ENCODE peak calls at places on chromosome 19, in nine cellular contexts. One of them, this sample, is unnamed.

GRCh38 chr19:48683349-48683748 is 10.5 kb upstream of the NTN5 start:
- DNase-seq in GM23338: no peak
- DNase-seq in GM13976: no peak
- DNase-seq in AG09319: no peak
- DNase-seq in SK-N-SH: no peak
- DNase-seq in cardiac muscle cell: peak; percentile 65
- DNase-seq in IMR-90: peak; percentile 19
- DNase-seq in fibroblast of the aortic adventitia: peak; percentile 31
- DNase-seq in fibroblast of mammary gland: peak; percentile 44
- DNase-seq in this sample: peak; percentile 50

GRCh38 chr19:34134190-34135032 is 37.9 kb upstream of the LSM14A start:
- DNase-seq in SK-N-SH: peak; percentile 100
- DNase-seq in AG09319: peak; percentile 60
- DNase-seq in fibroblast of mammary gland: peak; percentile 58
- DNase-seq in fibroblast of the aortic adventitia: peak; percentile 64
- DNase-seq in cardiac muscle cell: peak; percentile 88
- DNase-seq in GM13976: peak; percentile 98
- DNase-seq in GM23338: peak; percentile 90
- DNase-seq in IMR-90: peak; percentile 47
- DNase-seq in this sample: peak; percentile 98

GRCh38 chr19:21758296-21758695 is 9.1 kb downstream of the ZNF100 start:
- DNase-seq in fibroblast of the aortic adventitia: no peak
- DNase-seq in GM13976: no peak
- DNase-seq in GM23338: no peak
- DNase-seq in fibroblast of mammary gland: no peak
- DNase-seq in IMR-90: no peak
- DNase-seq in AG09319: no peak
- DNase-seq in SK-N-SH: no peak
- DNase-seq in cardiac muscle cell: no peak
- DNase-seq in this sample: no peak

GRCh38 chr19:56066152-56067023 is 54.7 kb downstream of the ZNF787 start:
- DNase-seq in AG09319: no peak
- DNase-seq in cardiac muscle cell: peak; percentile 56
- DNase-seq in IMR-90: peak; percentile 19
- DNase-seq in SK-N-SH: peak; percentile 89
- DNase-seq in fibroblast of mammary gland: peak; percentile 38
- DNase-seq in GM13976: peak; percentile 87
- DNase-seq in fibroblast of the aortic adventitia: peak; percentile 40
- DNase-seq in GM23338: peak; percentile 82
- DNase-seq in this sample: peak; percentile 76

GRCh38 chr19:14168993-14169392 is 32.6 kb upstream of the ASF1B start:
- DNase-seq in fibroblast of mammary gland: no peak
- DNase-seq in GM13976: no peak
- DNase-seq in fibroblast of the aortic adventitia: no peak
- DNase-seq in SK-N-SH: no peak
- DNase-seq in cardiac muscle cell: no peak
- DNase-seq in GM23338: no peak
- DNase-seq in IMR-90: no peak
- DNase-seq in AG09319: no peak
- DNase-seq in this sample: no peak

GRCh38 chr19:51271015-51271600 is 20.2 kb downstream of the SIGLECL1 start:
- DNase-seq in IMR-90: no peak
- DNase-seq in cardiac muscle cell: no peak
- DNase-seq in GM23338: peak; percentile 63
- DNase-seq in fibroblast of mammary gland: peak; percentile 4
- DNase-seq in SK-N-SH: peak; percentile 47
- DNase-seq in fibroblast of the aortic adventitia: no peak
- DNase-seq in GM13976: no peak
- DNase-seq in AG09319: no peak
- DNase-seq in this sample: no peak

GRCh38 chr19:46492841-46493235 is 2.8 kb downstream of the PNMA8B start:
- DNase-seq in GM23338: peak; percentile 55
- DNase-seq in fibroblast of the aortic adventitia: no peak
- DNase-seq in GM13976: peak; percentile 25
- DNase-seq in SK-N-SH: peak; percentile 50
- DNase-seq in AG09319: no peak
- DNase-seq in cardiac muscle cell: no peak
- DNase-seq in IMR-90: no peak
- DNase-seq in fibroblast of mammary gland: no peak
- DNase-seq in this sample: no peak

GRCh38 chr19:49119411-49120324 is at the start of gene PPFIA3:
- DNase-seq in cardiac muscle cell: peak; percentile 73
- DNase-seq in fibroblast of mammary gland: peak; percentile 42
- DNase-seq in GM23338: peak; percentile 73
- DNase-seq in AG09319: no peak
- DNase-seq in IMR-90: peak; percentile 54
- DNase-seq in fibroblast of the aortic adventitia: peak; percentile 46
- DNase-seq in SK-N-SH: peak; percentile 72
- DNase-seq in GM13976: no peak
- DNase-seq in this sample: peak; percentile 56

GRCh38 chr19:48967346-48968178 is 2.5 kb downstream of the FTL start:
- DNase-seq in GM13976: no peak
- DNase-seq in IMR-90: peak; percentile 67
- DNase-seq in GM23338: no peak
- DNase-seq in cardiac muscle cell: peak; percentile 86
- DNase-seq in AG09319: peak; percentile 56
- DNase-seq in fibroblast of mammary gland: peak; percentile 76
- DNase-seq in fibroblast of the aortic adventitia: peak; percentile 87
- DNase-seq in SK-N-SH: no peak
- DNase-seq in this sample: no peak

GRCh38 chr19:33273881-33274662 is 28.3 kb downstream of the CEBPA start:
- DNase-seq in GM23338: no peak
- DNase-seq in fibroblast of mammary gland: peak; percentile 95
- DNase-seq in SK-N-SH: no peak
- DNase-seq in AG09319: peak; percentile 62
- DNase-seq in cardiac muscle cell: peak; percentile 90
- DNase-seq in GM13976: no peak
- DNase-seq in fibroblast of the aortic adventitia: peak; percentile 94
- DNase-seq in IMR-90: peak; percentile 84
- DNase-seq in this sample: no peak

GRCh38 chr19:52248256-52248655 is 21.1 kb upstream of the ZNF766 start:
- DNase-seq in cardiac muscle cell: peak; percentile 62
- DNase-seq in IMR-90: peak; percentile 33
- DNase-seq in AG09319: peak; percentile 4
- DNase-seq in fibroblast of mammary gland: peak; percentile 49
- DNase-seq in fibroblast of the aortic adventitia: peak; percentile 46
- DNase-seq in GM23338: peak; percentile 83
- DNase-seq in SK-N-SH: peak; percentile 34
- DNase-seq in GM13976: no peak
- DNase-seq in this sample: no peak

GRCh38 chr19:41431426-41432386 is 4.5 kb upstream of the B3GNT8 start:
- DNase-seq in AG09319: no peak
- DNase-seq in GM23338: peak; percentile 51
- DNase-seq in cardiac muscle cell: peak; percentile 46
- DNase-seq in SK-N-SH: no peak
- DNase-seq in GM13976: no peak
- DNase-seq in fibroblast of the aortic adventitia: peak; percentile 35
- DNase-seq in IMR-90: peak; percentile 31
- DNase-seq in fibroblast of mammary gland: peak; percentile 48
- DNase-seq in this sample: peak; percentile 15

GRCh38 chr19:3618811-3619630 is 7.6 kb downstream of the CACTIN start:
- DNase-seq in cardiac muscle cell: no peak
- DNase-seq in GM13976: no peak
- DNase-seq in fibroblast of mammary gland: no peak
- DNase-seq in GM23338: no peak
- DNase-seq in fibroblast of the aortic adventitia: no peak
- DNase-seq in IMR-90: no peak
- DNase-seq in SK-N-SH: no peak
- DNase-seq in AG09319: no peak
- DNase-seq in this sample: no peak
- TF ChIP-seq CTCF in cardiac muscle cell: no peak
- TF ChIP-seq CTCF in GM13976: no peak
- TF ChIP-seq CTCF in fibroblast of mammary gland: no peak
- TF ChIP-seq CTCF in GM23338: no peak
- TF ChIP-seq CTCF in fibroblast of the aortic adventitia: no peak
- TF ChIP-seq CTCF in IMR-90: no peak
- TF ChIP-seq CTCF in SK-N-SH: no peak
- TF ChIP-seq CTCF in AG09319: no peak
- TF ChIP-seq CTCF in this sample: no peak

GRCh38 chr19:29528946-29529645 is 3.3 kb downstream of the VSTM2B start:
- DNase-seq in GM23338: peak; percentile 49
- DNase-seq in IMR-90: no peak
- DNase-seq in SK-N-SH: no peak
- DNase-seq in fibroblast of the aortic adventitia: no peak
- DNase-seq in AG09319: no peak
- DNase-seq in fibroblast of mammary gland: no peak
- DNase-seq in GM13976: no peak
- DNase-seq in cardiac muscle cell: no peak
- DNase-seq in this sample: no peak

GRCh38 chr19:29531458-29532025 is 5.7 kb downstream of the VSTM2B start:
- DNase-seq in fibroblast of mammary gland: no peak
- DNase-seq in IMR-90: no peak
- DNase-seq in fibroblast of the aortic adventitia: no peak
- DNase-seq in AG09319: no peak
- DNase-seq in GM23338: no peak
- DNase-seq in GM13976: no peak
- DNase-seq in cardiac muscle cell: no peak
- DNase-seq in SK-N-SH: no peak
- DNase-seq in this sample: no peak

GRCh38 chr19:29529646-29530548 is 4.1 kb downstream of the VSTM2B start:
- DNase-seq in cardiac muscle cell: no peak
- DNase-seq in SK-N-SH: peak; percentile 40
- DNase-seq in GM13976: no peak
- DNase-seq in fibroblast of mammary gland: no peak
- DNase-seq in fibroblast of the aortic adventitia: no peak
- DNase-seq in GM23338: peak; percentile 81
- DNase-seq in AG09319: no peak
- DNase-seq in IMR-90: no peak
- DNase-seq in this sample: no peak

GRCh38 chr19:29532097-29532496 is 6.3 kb downstream of the VSTM2B start:
- DNase-seq in cardiac muscle cell: no peak
- DNase-seq in AG09319: no peak
- DNase-seq in fibroblast of the aortic adventitia: no peak
- DNase-seq in fibroblast of mammary gland: no peak
- DNase-seq in IMR-90: no peak
- DNase-seq in GM23338: peak; percentile 56
- DNase-seq in GM13976: no peak
- DNase-seq in SK-N-SH: no peak
- DNase-seq in this sample: no peak

DNA sequence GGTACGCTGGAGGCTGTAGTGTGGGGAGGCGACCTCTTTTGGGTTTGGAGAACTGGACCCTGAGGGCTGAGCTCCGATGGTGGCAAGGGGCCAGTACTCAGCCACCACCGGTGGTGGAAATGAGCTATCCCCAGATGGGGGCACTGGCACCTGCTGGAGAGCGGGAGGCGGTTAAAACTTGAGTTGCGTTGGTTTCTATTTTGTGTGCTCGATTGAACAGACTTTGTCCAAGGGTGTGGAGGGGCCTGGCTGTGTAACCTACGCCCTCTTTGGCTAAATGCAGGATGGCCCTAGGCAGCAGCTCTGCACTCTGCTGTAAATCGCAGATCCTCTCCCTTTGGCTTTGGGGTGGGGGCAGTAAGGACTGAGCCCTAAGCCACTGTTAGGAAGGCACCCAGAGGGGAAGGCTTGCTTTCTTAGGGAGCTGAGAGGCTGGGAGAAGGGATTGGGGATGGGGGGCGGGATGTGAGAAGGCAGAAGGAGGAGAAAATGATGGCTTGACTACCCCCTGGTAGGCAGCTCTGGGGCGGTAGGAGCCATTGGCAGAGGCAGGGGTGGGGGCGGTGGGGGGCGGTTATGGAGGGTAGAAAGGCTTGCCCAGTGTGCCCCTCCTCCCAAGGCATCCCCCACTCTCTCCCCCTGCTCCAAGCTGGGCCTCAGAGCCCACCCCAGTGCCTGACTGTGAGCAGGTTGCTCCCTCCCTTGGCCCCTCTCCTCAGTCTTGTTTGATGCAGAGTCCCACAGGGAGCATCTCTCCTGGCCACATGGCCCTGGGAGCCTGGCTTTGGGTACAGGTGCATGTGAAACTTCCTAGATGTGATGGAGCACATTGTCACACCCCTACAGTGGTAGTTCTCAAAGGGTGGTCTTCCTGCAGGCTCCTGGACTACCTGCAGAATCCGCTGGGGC is 5.0 kb downstream of the VSTM2B start:
- DNase-seq in cardiac muscle cell: no peak
- DNase-seq in AG09319: no peak
- DNase-seq in GM23338: peak; percentile 27
- DNase-seq in IMR-90: no peak
- DNase-seq in fibroblast of mammary gland: no peak
- DNase-seq in fibroblast of the aortic adventitia: no peak
- DNase-seq in SK-N-SH: no peak
- DNase-seq in GM13976: no peak
- DNase-seq in this sample: no peak
- TF ChIP-seq CTCF in cardiac muscle cell: no peak
- TF ChIP-seq CTCF in AG09319: no peak
- TF ChIP-seq CTCF in GM23338: peak; percentile 22
- TF ChIP-seq CTCF in IMR-90: no peak
- TF ChIP-seq CTCF in fibroblast of mammary gland: no peak
- TF ChIP-seq CTCF in fibroblast of the aortic adventitia: no peak
- TF ChIP-seq CTCF in SK-N-SH: no peak
- TF ChIP-seq CTCF in GM13976: no peak
- TF ChIP-seq CTCF in this sample: no peak

DNA sequence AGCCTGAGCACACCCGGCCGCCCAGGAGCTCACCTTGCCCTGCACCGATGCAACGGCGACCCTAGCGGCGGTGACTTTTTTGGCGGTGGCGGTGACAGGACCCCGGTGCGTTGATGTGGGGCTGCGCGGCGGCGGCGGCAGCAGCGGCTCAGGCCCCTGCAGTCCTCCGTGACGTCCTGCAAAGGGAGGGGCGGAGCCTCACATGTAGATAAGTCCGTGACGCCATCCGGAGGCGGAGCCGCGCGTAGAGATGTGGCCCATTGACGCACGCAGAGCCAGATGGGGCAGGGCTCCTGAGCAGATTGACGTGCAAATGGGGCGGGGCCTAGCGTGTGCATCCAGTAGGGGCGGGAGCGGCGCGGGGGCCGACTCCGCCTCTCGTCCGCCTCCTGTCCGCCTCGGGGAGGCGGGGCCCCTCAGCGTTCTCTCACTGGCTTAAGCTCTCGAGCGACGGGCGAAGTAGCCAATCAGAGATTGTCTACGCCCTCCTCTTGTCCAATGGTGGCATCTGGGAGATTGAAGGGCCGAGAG is at the start of gene RAB3A:
- DNase-seq in SK-N-SH: peak; percentile 96
- DNase-seq in GM13976: peak; percentile 99
- DNase-seq in AG09319: peak; percentile 100
- DNase-seq in IMR-90: peak; percentile 100
- DNase-seq in cardiac muscle cell: peak; percentile 100
- DNase-seq in GM23338: peak; percentile 100
- DNase-seq in fibroblast of the aortic adventitia: peak; percentile 100
- DNase-seq in fibroblast of mammary gland: peak; percentile 100
- DNase-seq in this sample: peak; percentile 99
- TF ChIP-seq CTCF in SK-N-SH: no peak
- TF ChIP-seq CTCF in GM13976: no peak
- TF ChIP-seq CTCF in AG09319: no peak
- TF ChIP-seq CTCF in IMR-90: no peak
- TF ChIP-seq CTCF in cardiac muscle cell: no peak
- TF ChIP-seq CTCF in GM23338: no peak
- TF ChIP-seq CTCF in fibroblast of the aortic adventitia: no peak
- TF ChIP-seq CTCF in fibroblast of mammary gland: no peak
- TF ChIP-seq CTCF in this sample: no peak

DNA sequence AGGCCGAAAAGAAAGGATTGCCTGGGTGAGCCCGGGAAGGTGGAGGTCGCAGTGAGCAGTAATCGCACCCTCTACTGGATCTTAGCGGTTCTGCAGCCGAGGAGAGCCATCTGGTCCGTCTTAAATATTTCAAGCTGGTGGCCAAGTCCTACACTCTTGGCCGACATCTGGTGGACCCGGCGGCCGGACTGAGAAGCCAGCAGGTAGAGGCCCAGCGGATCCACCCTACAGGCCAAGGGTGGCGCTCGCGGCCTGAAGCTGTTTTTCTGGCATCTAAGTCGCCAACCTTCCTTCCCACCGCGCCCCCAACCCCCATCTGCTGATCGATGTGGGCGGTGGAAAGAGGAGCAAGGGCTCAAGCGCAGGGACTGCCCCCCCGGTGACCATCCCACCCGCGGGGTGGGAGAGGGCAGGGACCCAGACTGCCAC is 46.5 kb upstream of the ZNF730 start:
- DNase-seq in GM23338: peak; percentile 86
- DNase-seq in fibroblast of mammary gland: peak; percentile 59
- DNase-seq in fibroblast of the aortic adventitia: peak; percentile 22
- DNase-seq in GM13976: peak; percentile 35
- DNase-seq in cardiac muscle cell: peak; percentile 60
- DNase-seq in IMR-90: peak; percentile 15
- DNase-seq in SK-N-SH: peak; percentile 73
- DNase-seq in AG09319: no peak
- DNase-seq in this sample: peak; percentile 45
- TF ChIP-seq CTCF in GM23338: peak; percentile 67
- TF ChIP-seq CTCF in fibroblast of mammary gland: peak; percentile 53
- TF ChIP-seq CTCF in fibroblast of the aortic adventitia: peak; percentile 45
- TF ChIP-seq CTCF in GM13976: no peak
- TF ChIP-seq CTCF in cardiac muscle cell: peak; percentile 57
- TF ChIP-seq CTCF in IMR-90: peak; percentile 35
- TF ChIP-seq CTCF in SK-N-SH: peak; percentile 55
- TF ChIP-seq CTCF in AG09319: peak; percentile 35
- TF ChIP-seq CTCF in this sample: peak; percentile 50

This sample was measured in GM13977.